ENCODE peak calls at places on chromosomes 6 and 20, in five cellular contexts. P is dorsolateral prefrontal cortex, Z is HCT116, U is psoas muscle, A is uterus. I is an unnamed sample.

GRCh38 chr6:43275782-43276179 is 22.3 kb upstream of the SLC22A7 start:
- DNase-seq in P (no peak), Z (no peak), U (no peak), A (no peak), I (no peak)

GRCh38 chr6:37373822-37374514 is 20.2 kb downstream of the RNF8 start:
- DNase-seq in P (no peak), Z (no peak), U (no peak), A (no peak), I (no peak)

GRCh38 chr6:71224011-71224410 is 64.6 kb upstream of the OGFRL1 start:
- DNase-seq in P (no peak), Z (no peak), U (no peak), A (no peak), I (no peak)

GRCh38 chr6:138590796-138591709 is 91.8 kb upstream of the NHSL1 start:
- DNase-seq in P (no peak), Z (peak), U (no peak), A (peak), I (peak)

GRCh38 chr20:31841928-31842327 is 3.5 kb downstream of the FOXS1 start:
- DNase-seq in P (no peak), Z (no peak), U (peak), A (no peak), I (no peak)

GRCh38 chr20:23350855-23351838 is 556 bp downstream of the NXT1 start:
- DNase-seq in P (peak), Z (peak), U (peak), A (no peak), I (peak)

GRCh38 chr20:13029687-13030510 is 21.1 kb downstream of the SPTLC3 start:
- DNase-seq in P (no peak), Z (peak), U (no peak), A (no peak), I (peak)

GRCh38 chr6:36752886-36753506 is 55.4 kb downstream of the RAB44 start:
- DNase-seq in P (no peak), Z (no peak), U (peak), A (no peak), I (no peak)

GRCh38 chr20:6714202-6714800 is 53.2 kb upstream of the BMP2 start:
- DNase-seq in P (no peak), Z (no peak), U (no peak), A (no peak), I (no peak)

GRCh38 chr6:3782876-3783832 is 31.6 kb upstream of the PXDC1 start:
- DNase-seq in P (no peak), Z (no peak), U (peak), A (no peak), I (peak)

GRCh38 chr6:27020553-27020880 is 227.0 kb upstream of the PRSS16 start:
- DNase-seq in P (no peak), Z (no peak), U (no peak), A (no peak), I (no peak)

GRCh38 chr6:148223424-148223842 is 119.2 kb upstream of the SASH1 start:
- DNase-seq in P (no peak), Z (no peak), U (no peak), A (no peak), I (peak)

GRCh38 chr20:52305029-52305645 is 113.6 kb upstream of the ZFP64 start:
- DNase-seq in P (no peak), Z (no peak), U (no peak), A (no peak), I (no peak)

GRCh38 chr6:32941412-32941784 is 570 bp upstream of the HLA-DMB start:
- DNase-seq in P (no peak), Z (no peak), U (no peak), A (no peak), I (no peak)

GRCh38 chr6:7261030-7261841 is 51.8 kb downstream of the SSR1 start:
- DNase-seq in P (peak), Z (peak), U (peak), A (peak), I (peak)

GRCh38 chr20:33316958-33317357 is 33.9 kb downstream of the BPIFB1 start:
- DNase-seq in P (no peak), Z (no peak), U (no peak), A (no peak), I (no peak)

GRCh38 chr20:33667245-33668086 is 723 bp downstream of the ACTL10 start:
- DNase-seq in P (peak), Z (no peak), U (peak), A (peak), I (peak)

GRCh38 chr6:67698534-67698933 is 936.5 kb upstream of the ADGRB3 start:
- DNase-seq in P (no peak), Z (no peak), U (no peak), A (no peak), I (no peak)

GRCh38 chr6:3280091-3280490 is 21.3 kb downstream of the PSMG4 start:
- DNase-seq in P (peak), Z (no peak), U (no peak), A (peak), I (no peak)

GRCh38 chr6:28207244-28208179 is 17.6 kb upstream of the ZSCAN9 start:
- DNase-seq in P (no peak), Z (no peak), U (no peak), A (no peak), I (peak)

GRCh38 chr20:46709459-46710148 is at the start of gene SLC2A10:
- DNase-seq in P (no peak), Z (no peak), U (peak), A (peak), I (peak)

GRCh38 chr6:153781306-153781705 is 257.7 kb upstream of the OPRM1 start:
- DNase-seq in P (no peak), Z (no peak), U (no peak), A (no peak), I (no peak)

GRCh38 chr20:63627129-63627699 is 313 bp upstream of the GMEB2 start:
- DNase-seq in P (peak), Z (peak), U (peak), A (peak), I (peak)

GRCh38 chr20:12386821-12387220 is 469.1 kb downstream of the BTBD3 start:
- DNase-seq in P (no peak), Z (no peak), U (no peak), A (no peak), I (no peak)

GRCh38 chr20:45036044-45036755 is 64.7 kb downstream of the KCNS1 start:
- DNase-seq in P (no peak), Z (peak), U (no peak), A (no peak), I (peak)

GRCh38 chr6:138958595-138958994 is 29.5 kb downstream of the REPS1 start:
- DNase-seq in P (no peak), Z (no peak), U (no peak), A (no peak), I (no peak)

GRCh38 chr6:157642736-157643135 is 180.3 kb upstream of the SNX9 start:
- DNase-seq in P (no peak), Z (no peak), U (no peak), A (no peak), I (no peak)

GRCh38 chr6:157645201-157645795 is 177.7 kb upstream of the SNX9 start:
- DNase-seq in P (no peak), Z (no peak), U (no peak), A (no peak), I (no peak)

GRCh38 chr6:157646012-157646411 is 177.0 kb upstream of the SNX9 start:
- DNase-seq in P (no peak), Z (no peak), U (no peak), A (no peak), I (no peak)

GRCh38 chr6:157641837-157642236 is 181.2 kb upstream of the SNX9 start:
- DNase-seq in P (no peak), Z (no peak), U (no peak), A (no peak), I (no peak)

DNA sequence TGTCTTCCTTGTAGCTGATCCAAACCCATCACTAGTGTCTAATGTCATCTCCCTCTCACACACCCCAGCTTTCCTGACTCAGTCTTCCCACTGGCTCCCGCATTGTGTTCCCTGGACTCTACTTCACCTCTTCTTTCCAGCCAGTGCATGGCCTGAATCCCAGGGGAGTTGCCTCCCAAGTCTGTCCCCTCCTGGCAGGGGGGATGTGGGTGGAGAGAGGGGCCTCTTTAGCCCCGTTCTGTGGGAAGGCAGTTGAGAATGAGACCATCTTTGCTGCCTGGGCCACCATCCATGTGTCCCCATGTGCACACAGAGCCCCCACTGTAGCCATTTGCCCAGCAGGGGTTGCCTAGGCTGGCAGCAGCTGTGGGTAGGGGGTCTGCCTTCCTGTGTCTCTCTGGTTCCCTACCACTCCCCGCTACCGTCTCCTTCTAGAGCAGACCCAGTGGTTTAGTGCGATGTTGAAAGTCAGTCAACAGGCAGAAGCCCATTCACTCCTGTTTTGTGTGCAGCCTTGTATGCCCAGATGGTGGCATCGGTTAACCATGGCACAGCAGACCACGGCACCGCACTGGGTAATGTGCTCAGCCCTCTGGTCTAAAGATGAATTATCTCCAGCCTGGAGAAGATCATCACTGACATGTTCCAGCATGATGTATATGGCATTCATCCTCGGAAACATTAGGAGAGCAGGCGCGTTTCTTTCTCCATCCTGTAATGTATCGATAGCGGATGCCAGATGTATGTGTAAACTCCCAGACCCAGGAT is 178.8 kb upstream of the SNX9 start:
- DNase-seq in P (peak), Z (no peak), U (no peak), A (no peak), I (peak)
- TF ChIP-seq CTCF in P (peak), Z (peak), U (no peak), A (peak), I (peak)

GRCh38 chr20:59253325-59253724 is 47.1 kb upstream of the EDN3 start:
- DNase-seq in P (no peak), Z (no peak), U (no peak), A (no peak), I (no peak)
- H3K4me3 ChIP-seq in P (no peak), Z (no peak), U (no peak), A (no peak), I (no peak)

GRCh38 chr20:5513975-5514516 is 197.3 kb upstream of the PROKR2 start:
- DNase-seq in P (no peak), Z (peak), U (no peak), A (no peak), I (peak)
- TF ChIP-seq CTCF in P (no peak), Z (peak), U (no peak), A (no peak), I (no peak)

DNA sequence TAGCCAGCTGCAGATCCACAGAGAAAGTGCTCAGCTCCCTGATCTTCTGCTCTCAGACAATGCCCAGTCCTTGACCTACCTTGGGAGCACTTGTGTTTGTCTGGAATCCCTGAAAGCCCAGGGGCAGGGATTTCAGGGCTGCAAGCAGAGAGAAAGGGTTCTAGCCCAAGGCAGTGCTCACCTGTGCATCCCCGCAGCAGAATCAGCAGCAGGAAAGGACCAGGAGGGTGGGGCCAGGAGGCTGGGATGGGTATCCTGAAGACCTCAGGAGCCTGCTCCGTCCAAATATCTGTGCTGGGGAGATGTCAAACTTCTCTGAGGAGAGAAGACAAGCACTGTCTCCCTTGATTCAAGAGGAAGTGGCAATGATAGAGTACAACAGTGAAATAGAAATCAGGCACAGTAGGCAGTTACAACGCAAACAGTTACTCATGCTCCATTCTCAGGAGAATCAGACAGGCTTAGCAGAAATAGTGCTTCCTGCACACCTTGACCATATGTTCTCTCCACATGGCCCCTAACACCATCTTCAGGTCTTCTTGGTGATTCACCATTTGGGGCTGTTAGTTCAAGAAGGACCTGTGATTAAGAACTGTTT is 28.7 kb upstream of the SIRPG start:
- DNase-seq in P (no peak), Z (no peak), U (no peak), A (no peak), I (no peak)
- H3K4me3 ChIP-seq in P (no peak), Z (no peak), U (no peak), A (no peak), I (no peak)